ENCODE peak calls at places on chromosomes 12 and 14, in nine cellular contexts. S is tibial artery; V is keratinocyte; J is K562; P is PC-3; M is lower lobe of right lung; Y is effector memory CD4-positive, alpha-beta T cell; T is left ventricle myocardium inferior; E is trophoblast cell. Z is an unnamed sample. For H3K36me3, the result is how much of the 10 kb centered on the place peaks cover.

GRCh38 chr14:92323031-92323915 is at the start of gene SLC24A4:
- DNase-seq in J (no peak), E (no peak), Y (no peak), S (no peak), T (no peak), V (no peak), P (no peak), M (no peak), Z (no peak)

GRCh38 chr12:92297932-92298681 is 152.5 kb upstream of the BTG1 start:
- DNase-seq in J (no peak), S (no peak), V (no peak), E (no peak), Y (no peak), T (no peak), P (no peak), M (no peak), Z (peak)

GRCh38 chr12:77007476-77007875 is 57.9 kb downstream of the E2F7 start:
- DNase-seq in T (no peak), M (no peak), P (no peak), J (no peak), E (no peak), V (no peak), S (no peak), Y (no peak), Z (no peak)

GRCh38 chr12:121295746-121296617 is 527 bp downstream of the CAMKK2 start:
- DNase-seq in V (no peak), T (peak), M (peak), S (no peak), E (no peak), J (peak), P (peak), Y (peak), Z (no peak)

GRCh38 chr14:77498984-77499527 is 440 bp upstream of the ISM2 start:
- DNase-seq in E (peak), J (no peak), T (no peak), P (no peak), Y (no peak), V (no peak), S (no peak), M (no peak), Z (no peak)

GRCh38 chr12:94147991-94148840 is at the start of gene PLXNC1:
- DNase-seq in S (peak), J (no peak), M (peak), P (no peak), Y (peak), E (no peak), T (peak), V (no peak), Z (no peak)

GRCh38 chr12:56143870-56144269 is 8.5 kb upstream of the MYL6B start:
- DNase-seq in T (peak), P (no peak), Y (no peak), V (no peak), M (peak), J (no peak), S (no peak), E (no peak), Z (no peak)

GRCh38 chr12:42240131-42240750 is 2.2 kb upstream of the YAF2 start:
- DNase-seq in S (no peak), Y (no peak), T (no peak), M (no peak), P (no peak), V (no peak), E (no peak), J (no peak), Z (no peak)

GRCh38 chr12:94305293-94305957 is 154.2 kb downstream of the CEP83 start:
- DNase-seq in M (no peak), P (no peak), S (no peak), E (no peak), Y (no peak), V (no peak), T (no peak), J (no peak), Z (no peak)

GRCh38 chr14:50060871-50061663 is 55.3 kb downstream of the VCPKMT start:
- DNase-seq in V (peak), P (peak), Y (peak), T (peak), S (peak), E (peak), M (no peak), J (peak), Z (peak)

GRCh38 chr12:77213316-77213715 is 147.9 kb upstream of the E2F7 start:
- DNase-seq in Y (no peak), P (no peak), S (no peak), J (no peak), V (no peak), T (no peak), M (no peak), E (no peak), Z (no peak)

GRCh38 chr12:94225924-94226630 is 77.7 kb downstream of the PLXNC1 start:
- DNase-seq in T (no peak), P (no peak), E (no peak), Y (no peak), M (no peak), J (no peak), S (no peak), V (no peak), Z (no peak)

GRCh38 chr12:86257173-86257572 is 982 bp upstream of the MGAT4C start:
- DNase-seq in Y (no peak), T (no peak), E (no peak), V (no peak), J (no peak), M (no peak), S (no peak), P (no peak), Z (no peak)

GRCh38 chr14:93132472-93133065 is 16.8 kb upstream of the ITPK1 start:
- DNase-seq in V (no peak), J (peak), E (no peak), M (no peak), P (peak), Y (no peak), T (no peak), S (no peak), Z (no peak)

GRCh38 chr12:102281231-102281630 is 83.6 kb upstream of the PMCH start:
- DNase-seq in Y (no peak), T (no peak), E (no peak), J (no peak), S (no peak), P (no peak), M (no peak), V (no peak), Z (no peak)

GRCh38 chr14:35385042-35385839 is 19.3 kb downstream of the NFKBIA start:
- DNase-seq in E (no peak), S (peak), P (no peak), M (no peak), V (no peak), T (peak), Y (no peak), J (peak), Z (peak)

GRCh38 chr12:98983647-98984046 is 338.6 kb downstream of the APAF1 start:
- DNase-seq in E (no peak), J (no peak), M (no peak), P (no peak), V (no peak), S (no peak), Y (no peak), T (no peak), Z (no peak)

GRCh38 chr14:104596927-104597351 is 7.6 kb downstream of the TMEM179 start:
- DNase-seq in J (no peak), M (peak), V (no peak), E (no peak), Y (no peak), P (no peak), T (peak), S (no peak), Z (no peak)

GRCh38 chr12:12449533-12450025 is 92.7 kb downstream of the BORCS5 start:
- DNase-seq in E (peak), Y (no peak), T (no peak), P (peak), J (no peak), V (no peak), S (no peak), M (no peak), Z (no peak)

GRCh38 chr12:114655934-114656697 is 27.9 kb downstream of the TBX3 start:
- DNase-seq in S (no peak), P (peak), E (no peak), Y (no peak), M (no peak), V (no peak), J (no peak), T (no peak), Z (no peak)

GRCh38 chr12:56998981-56999380 is 7.4 kb downstream of the ZBTB39 start:
- DNase-seq in E (no peak), P (no peak), S (no peak), Y (no peak), V (no peak), M (no peak), J (peak), T (no peak), Z (no peak)

GRCh38 chr12:94516985-94517384 is 57.3 kb upstream of the CEP83 start:
- DNase-seq in M (no peak), S (no peak), E (no peak), P (no peak), Y (no peak), T (no peak), J (no peak), V (no peak), Z (no peak)

GRCh38 chr12:108194585-108194984 is 65.5 kb downstream of the WSCD2 start:
- DNase-seq in V (no peak), E (no peak), S (no peak), M (no peak), J (no peak), T (no peak), P (peak), Y (no peak), Z (no peak)

GRCh38 chr14:64806202-64806861 is 73.4 kb downstream of the SPTB start:
- DNase-seq in Y (no peak), E (no peak), S (peak), M (no peak), T (no peak), J (no peak), V (peak), P (peak), Z (no peak)

GRCh38 chr12:104299842-104300481 is 3.6 kb upstream of the EID3 start:
- DNase-seq in T (no peak), M (no peak), P (no peak), S (no peak), E (peak), Y (no peak), J (no peak), V (no peak), Z (no peak)

GRCh38 chr12:51049525-51049924 is 1.4 kb downstream of the LETMD1 start:
- DNase-seq in P (no peak), S (no peak), T (no peak), V (no peak), Y (no peak), J (no peak), M (no peak), E (no peak), Z (no peak)

GRCh38 chr12:51055060-51055459 is 6.9 kb downstream of the LETMD1 start:
- DNase-seq in P (no peak), Y (no peak), T (no peak), S (no peak), E (no peak), V (no peak), J (no peak), M (no peak), Z (no peak)

GRCh38 chr12:51048601-51049369 is 658 bp downstream of the LETMD1 start:
- DNase-seq in P (no peak), M (no peak), Y (no peak), E (peak), V (no peak), J (no peak), T (no peak), S (no peak), Z (no peak)

GRCh38 chr12:51047655-51048540 is at the start of gene LETMD1:
- DNase-seq in V (peak), T (peak), P (peak), Y (peak), M (peak), S (peak), J (peak), E (peak), Z (peak)

GRCh38 chr12:51051787-51052186 is 3.7 kb downstream of the LETMD1 start:
- DNase-seq in V (no peak), E (no peak), S (no peak), J (no peak), Y (no peak), T (no peak), P (no peak), M (no peak), Z (no peak)
- H3K36me3 ChIP-seq in V (under half), E (under half), S (under half), J (half or more), Y (under half), T (half or more), P (under half), M (half or more), Z (under half)

DNA sequence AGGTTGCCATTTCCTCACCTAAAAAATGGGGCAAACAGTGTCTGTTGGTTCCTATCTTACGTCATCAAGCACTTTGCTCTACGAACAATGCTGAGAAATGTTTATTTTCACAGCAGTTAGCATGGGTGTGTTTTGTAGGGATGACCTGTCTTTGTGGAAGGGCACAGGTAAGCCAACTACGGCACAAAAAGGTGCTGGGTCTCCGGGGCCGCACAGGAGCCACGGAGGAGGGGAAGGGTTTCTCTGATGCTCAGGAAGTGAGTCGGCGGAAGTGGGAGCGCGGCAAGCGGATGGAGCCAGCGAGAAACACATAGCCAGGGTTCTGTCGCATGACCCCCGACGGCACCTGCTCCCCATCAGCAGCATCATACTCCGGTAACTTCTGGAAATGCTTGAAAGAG is 65.6 kb upstream of the TCL1B start:
- DNase-seq in Y (peak), M (no peak), J (peak), V (no peak), P (peak), E (no peak), T (no peak), S (no peak), Z (no peak)
- H3K36me3 ChIP-seq in Y (under half), M (under half), J (under half), V (under half), P (under half), E (under half), T (under half), S (under half), Z (under half)

DNA sequence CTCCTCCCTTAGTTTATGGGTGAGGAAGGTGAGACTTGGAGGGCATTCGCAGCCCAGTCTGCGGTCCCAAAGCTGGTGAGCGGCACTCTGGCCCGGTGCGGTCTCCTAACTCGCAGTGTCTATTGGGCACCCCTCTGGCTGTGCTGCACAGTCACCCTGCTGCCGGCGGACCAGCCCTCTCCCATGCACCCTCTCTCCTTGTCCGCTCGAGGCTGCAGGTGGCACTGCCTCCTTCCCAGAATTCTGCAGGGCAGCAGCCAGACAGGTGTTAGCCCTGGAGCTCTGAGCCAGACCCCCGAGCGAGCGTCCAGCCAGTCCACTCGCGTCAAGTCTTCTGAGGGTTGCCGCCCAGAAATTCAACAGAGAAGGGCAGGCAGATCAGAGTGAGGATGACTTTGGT is 56.8 kb upstream of the DYNC1H1 start:
- DNase-seq in S (no peak), E (no peak), Y (no peak), P (no peak), T (no peak), J (no peak), M (no peak), V (no peak), Z (no peak)
- H3K36me3 ChIP-seq in S (half or more), E (half or more), Y (half or more), P (under half), T (half or more), J (half or more), M (half or more), V (under half), Z (half or more)

DNA sequence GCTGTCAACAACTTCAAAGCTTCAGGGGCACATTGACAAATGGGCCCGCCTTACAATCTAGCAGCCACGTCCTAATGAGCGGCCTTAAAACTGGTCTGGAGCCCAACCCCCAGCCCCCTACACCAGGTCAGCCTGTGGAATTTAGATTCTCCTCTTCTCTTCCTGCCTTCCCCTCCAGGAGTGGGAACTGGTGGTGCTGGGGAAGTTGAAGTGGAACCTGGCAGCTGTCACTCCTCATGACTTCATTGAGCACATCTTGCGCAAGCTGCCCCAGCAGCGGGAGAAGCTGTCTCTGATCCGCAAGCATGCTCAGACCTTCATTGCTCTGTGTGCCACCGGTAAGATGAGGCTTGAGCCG is 5.0 kb downstream of the CCND2 start:
- DNase-seq in T (peak), J (no peak), Y (no peak), M (peak), S (peak), E (no peak), V (no peak), P (no peak), Z (peak)
- H3K36me3 ChIP-seq in T (half or more), J (half or more), Y (half or more), M (under half), S (half or more), E (half or more), V (half or more), P (under half), Z (half or more)

DNA sequence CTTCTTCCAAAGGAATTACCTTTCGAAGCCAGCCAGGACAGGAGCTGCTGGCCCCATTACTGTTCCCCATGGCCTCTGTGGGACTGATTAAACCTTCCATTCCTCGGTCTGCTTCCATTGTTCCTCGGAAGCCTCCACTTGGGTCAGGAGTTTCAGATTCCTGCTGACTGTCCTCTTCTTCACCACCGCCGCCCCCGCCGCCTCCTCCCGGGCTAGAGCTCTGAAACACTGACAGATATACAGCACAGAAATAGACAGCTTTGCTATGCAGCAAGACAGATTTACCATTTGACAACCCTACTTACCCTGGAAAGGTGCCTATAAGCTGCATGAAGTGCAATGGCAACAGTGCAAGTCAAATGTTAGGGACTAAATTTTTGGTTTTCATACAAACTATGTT is 21.8 kb downstream of the ZC2HC1C start:
- DNase-seq in E (no peak), S (no peak), T (no peak), P (no peak), J (no peak), V (no peak), Y (no peak), M (no peak), Z (no peak)
- H3K36me3 ChIP-seq in E (under half), S (half or more), T (half or more), P (under half), J (under half), V (under half), Y (half or more), M (half or more), Z (half or more)

GRCh38 chr14:90024910-90025309 is 36.9 kb upstream of the KCNK13 start:
- DNase-seq in Y (no peak), S (no peak), M (no peak), V (no peak), E (no peak), T (no peak), P (no peak), J (no peak), Z (no peak)
- H3K36me3 ChIP-seq in Y (under half), S (under half), M (under half), V (under half), E (under half), T (under half), P (under half), J (under half), Z (under half)

Z was measured in right atrium auricular region.